ENCODE peak calls at places on chromosomes 2 and 18, in seven cellular contexts. L is CD8-positive, alpha-beta memory T cell; A is CD8-positive, alpha-beta T cell; X is mammary epithelial cell; J is GM23248; O is right atrium auricular region; T is astrocyte. W is an unnamed sample.

GRCh38 chr2:95042472-95043271 is 17.2 kb downstream of the MAL start:
- DNase-seq in L (no peak), A (no peak), X (no peak), O (no peak), J (no peak), T (no peak), W (no peak)

GRCh38 chr2:39996653-39997080 is 217.6 kb upstream of the THUMPD2 start:
- DNase-seq in X (peak; percentile 96), T (peak; percentile 99), L (no peak), O (no peak), J (peak; percentile 77), A (no peak), W (no peak)

GRCh38 chr18:7358989-7359726 is 128.3 kb downstream of the LRRC30 start:
- DNase-seq in L (no peak), J (no peak), A (no peak), T (no peak), X (no peak), O (no peak), W (no peak)

GRCh38 chr2:196276421-196276820 is 105.0 kb upstream of the STK17B start:
- DNase-seq in O (no peak), X (no peak), L (no peak), J (no peak), A (no peak), T (no peak), W (no peak)

GRCh38 chr2:162613839-162614238 is 224.7 kb downstream of the KCNH7 start:
- DNase-seq in O (no peak), X (no peak), A (no peak), L (no peak), T (no peak), J (no peak), W (no peak)

GRCh38 chr18:67362906-67363305 is 153.6 kb downstream of the DSEL start:
- DNase-seq in O (no peak), A (no peak), L (no peak), T (no peak), J (no peak), X (no peak), W (no peak)

GRCh38 chr18:25289040-25289631 is 62.8 kb downstream of the ZNF521 start:
- DNase-seq in X (peak; percentile 64), L (no peak), A (no peak), J (peak; percentile 92), T (peak; percentile 80), O (no peak), W (no peak)

GRCh38 chr2:96950391-96951124 is 35.8 kb downstream of the FAM178B start:
- DNase-seq in T (no peak), X (no peak), J (no peak), A (no peak), L (no peak), O (no peak), W (no peak)

GRCh38 chr2:233413529-233414272 is 59.4 kb downstream of the DGKD start:
- DNase-seq in A (peak; percentile 80), T (peak; percentile 67), O (no peak), L (peak; percentile 21), J (peak; percentile 88), X (peak; percentile 78), W (peak; percentile 24)

GRCh38 chr2:127100261-127101047 is 6.5 kb downstream of the BIN1 start:
- DNase-seq in T (no peak), A (no peak), X (no peak), J (peak; percentile 66), L (no peak), O (no peak), W (no peak)

GRCh38 chr2:205751621-205752031 is 69.3 kb downstream of the NRP2 start:
- DNase-seq in J (no peak), A (no peak), T (peak; percentile 66), X (peak; percentile 75), L (no peak), O (no peak), W (no peak)

GRCh38 chr18:78992041-78992735 is 12.6 kb downstream of the SALL3 start:
- DNase-seq in O (no peak), X (no peak), A (no peak), L (no peak), J (no peak), T (no peak), W (no peak)

GRCh38 chr2:127035212-127035611 is 71.7 kb downstream of the BIN1 start:
- DNase-seq in O (no peak), J (no peak), L (no peak), X (no peak), A (no peak), T (no peak), W (no peak)

GRCh38 chr2:155368934-155369333 is 670.4 kb downstream of the KCNJ3 start:
- DNase-seq in T (no peak), O (no peak), X (peak; percentile 2), J (peak; percentile 32), A (no peak), L (no peak), W (no peak)

GRCh38 chr2:12440731-12441130 is 276.0 kb upstream of the TRIB2 start:
- DNase-seq in A (no peak), J (no peak), X (no peak), O (no peak), T (no peak), L (no peak), W (no peak)

GRCh38 chr2:40244251-40245010 is 207.5 kb downstream of the SLC8A1 start:
- DNase-seq in J (peak; percentile 77), A (no peak), L (no peak), X (peak; percentile 46), T (peak; percentile 74), O (peak; percentile 66), W (no peak)

GRCh38 chr2:203740741-203741363 is 34.4 kb downstream of the CD28 start:
- DNase-seq in X (peak; percentile 73), L (no peak), A (peak; percentile 42), O (no peak), T (peak; percentile 73), J (peak; percentile 78), W (no peak)

GRCh38 chr2:212005077-212005671 is 533.4 kb downstream of the ERBB4 start:
- DNase-seq in T (peak; percentile 5), L (no peak), X (peak; percentile 20), J (peak; percentile 51), O (no peak), A (no peak), W (no peak)

GRCh38 chr2:207397917-207398655 is 131.7 kb upstream of the CREB1 start:
- DNase-seq in J (peak; percentile 55), A (no peak), T (no peak), O (no peak), X (no peak), L (no peak), W (no peak)

GRCh38 chr18:78949216-78949615 is 30.4 kb upstream of the SALL3 start:
- DNase-seq in J (no peak), X (no peak), A (no peak), T (no peak), L (no peak), O (no peak), W (no peak)

GRCh38 chr2:197092431-197092830 is 165.9 kb upstream of the PGAP1 start:
- DNase-seq in X (no peak), A (no peak), T (peak; percentile 69), J (peak; percentile 77), L (no peak), O (no peak), W (no peak)

GRCh38 chr2:76391663-76392062 is 680.9 kb upstream of the GCFC2 start:
- DNase-seq in J (no peak), A (no peak), L (no peak), T (no peak), O (no peak), X (no peak), W (no peak)

GRCh38 chr2:23534756-23535155 is 149.8 kb downstream of the KLHL29 start:
- DNase-seq in A (no peak), T (no peak), L (no peak), X (no peak), O (no peak), J (no peak), W (no peak)

GRCh38 chr18:70322928-70323327 is 34.1 kb downstream of the SOCS6 start:
- DNase-seq in A (no peak), L (no peak), X (peak; percentile 26), T (peak; percentile 75), J (peak; percentile 52), O (no peak), W (no peak)

GRCh38 chr2:173355132-173355865 is 627 bp downstream of the CDCA7 start:
- DNase-seq in A (no peak), O (no peak), X (peak; percentile 53), J (peak; percentile 70), L (no peak), T (peak; percentile 48), W (no peak)

GRCh38 chr2:219500135-219500534 is 1.4 kb downstream of the GMPPA start:
- DNase-seq in J (peak; percentile 46), O (no peak), T (peak; percentile 32), L (no peak), A (no peak), X (no peak), W (no peak)

GRCh38 chr2:70861774-70862644 is 26.4 kb upstream of the CD207 start:
- DNase-seq in T (peak; percentile 35), L (peak; percentile 59), J (peak; percentile 83), X (peak; percentile 54), A (peak; percentile 74), O (peak; percentile 77), W (peak; percentile 20)

GRCh38 chr18:26215247-26215970 is 10.8 kb upstream of the TAF4B start:
- DNase-seq in T (no peak), X (no peak), A (peak; percentile 50), L (no peak), O (no peak), J (no peak), W (peak; percentile 8)

DNA sequence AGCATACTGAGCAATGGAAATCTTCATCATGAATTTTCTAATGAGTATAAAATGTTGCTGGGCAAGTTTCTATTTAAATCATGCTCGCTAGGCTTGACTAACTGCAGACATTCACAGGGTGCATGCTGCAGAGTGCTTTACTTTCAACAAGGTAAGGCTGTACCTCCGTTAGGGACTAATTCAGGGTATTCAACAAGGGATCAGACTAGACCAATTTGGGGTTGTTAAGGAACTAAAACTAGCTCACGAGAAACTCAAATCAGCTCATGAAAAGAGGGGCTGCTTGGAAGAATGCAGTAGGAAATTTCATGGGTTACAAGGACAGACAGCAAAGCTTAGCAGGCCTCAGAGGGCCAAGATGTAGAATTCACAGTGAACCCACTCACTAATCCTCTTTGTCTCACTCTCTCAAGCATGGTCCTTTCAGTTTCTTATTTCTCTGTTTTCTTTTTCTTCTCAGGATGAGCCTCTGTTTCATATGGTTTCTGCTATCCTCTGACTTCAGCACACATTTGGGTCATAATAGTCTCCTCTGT is 2.2 kb downstream of the MYO3B start:
- DNase-seq in O (no peak), J (no peak), A (no peak), T (no peak), L (no peak), X (no peak), W (no peak)
- H3K27me3 ChIP-seq in O (no peaks in the 10 kb centered on the region), J (no peaks in the 10 kb centered on the region), A (no peaks in the 10 kb centered on the region), T (no peaks in the 10 kb centered on the region), L (no peaks in the 10 kb centered on the region), X (no peaks in the 10 kb centered on the region), W (no peaks in the 10 kb centered on the region)

GRCh38 chr2:63740020-63740419 is 101.7 kb upstream of the UGP2 start:
- DNase-seq in T (no peak), L (no peak), J (no peak), X (no peak), A (no peak), O (no peak), W (no peak)
- H3K4me1 ChIP-seq in T (peaks cover 24% of the 10 kb centered on the region), L (no peaks in the 10 kb centered on the region), J (peaks cover 56% of the 10 kb centered on the region), X (peaks cover 59% of the 10 kb centered on the region), A (no peaks in the 10 kb centered on the region), O (peaks cover 14% of the 10 kb centered on the region), W (no peaks in the 10 kb centered on the region)

GRCh38 chr2:218277921-218278320 is 7.6 kb downstream of the PNKD start:
- DNase-seq in O (no peak), T (no peak), J (no peak), X (no peak), A (no peak), L (no peak), W (no peak)
- H3K36me3 ChIP-seq in O (peaks cover 92% of the 10 kb centered on the region), T (peaks cover 47% of the 10 kb centered on the region), J (peaks cover 21% of the 10 kb centered on the region), X (peaks cover 46% of the 10 kb centered on the region), A (peaks cover 67% of the 10 kb centered on the region), L (peaks cover 84% of the 10 kb centered on the region), W (peaks cover 92% of the 10 kb centered on the region)

GRCh38 chr2:119123359-119123758 is 35.2 kb downstream of the C1QL2 start:
- DNase-seq in X (no peak), J (no peak), A (no peak), L (no peak), O (no peak), T (no peak), W (no peak)
- H3K27me3 ChIP-seq in X (no peaks in the 10 kb centered on the region), J (peaks cover 15% of the 10 kb centered on the region), A (no peaks in the 10 kb centered on the region), L (no peaks in the 10 kb centered on the region), O (no peaks in the 10 kb centered on the region), T (no peaks in the 10 kb centered on the region), W (peaks cover 2% of the 10 kb centered on the region)